ENCODE peak calls at places on chromosome 5, in seven cellular contexts. C is heart left ventricle, I is endodermal cell, Z is colonic mucosa, L is testis, Y is DND-41, V is pancreas. T is an unnamed sample. For H3K4me1, the result is how much of the 10 kb centered on the place peaks cover.

GRCh38 chr5:12330993-12331588 is 426.8 kb upstream of the CTNND2 start:
- DNase-seq in C (no peak), L (no peak), I (peak), V (no peak), Y (no peak), Z (no peak), T (no peak)

GRCh38 chr5:60141119-60141518 is 247.6 kb upstream of the PDE4D start:
- DNase-seq in L (no peak), I (no peak), Z (no peak), Y (no peak), C (no peak), V (no peak), T (no peak)

GRCh38 chr5:159610966-159611579 is 280.8 kb upstream of the IL12B start:
- DNase-seq in Y (no peak), I (no peak), V (no peak), L (no peak), Z (no peak), C (no peak), T (no peak)

GRCh38 chr5:111999286-111999685 is 242.3 kb upstream of the NREP start:
- DNase-seq in Z (no peak), L (no peak), V (no peak), C (no peak), I (no peak), Y (no peak), T (no peak)

GRCh38 chr5:38426493-38426892 is 130.0 kb downstream of the LIFR start:
- DNase-seq in I (no peak), Z (no peak), C (no peak), Y (no peak), L (no peak), V (no peak), T (no peak)

GRCh38 chr5:38330207-38330606 is 71.8 kb downstream of the EGFLAM start:
- DNase-seq in L (no peak), Z (no peak), Y (no peak), C (no peak), I (peak), V (no peak), T (no peak)

GRCh38 chr5:52725065-52725746 is 62.5 kb upstream of the ITGA1 start:
- DNase-seq in I (no peak), Z (peak), C (no peak), V (no peak), L (no peak), Y (peak), T (no peak)

GRCh38 chr5:176639981-176640380 is 7.3 kb upstream of the TSPAN17 start:
- DNase-seq in Z (no peak), I (no peak), L (no peak), V (no peak), Y (no peak), C (peak), T (no peak)

GRCh38 chr5:114434396-114435219 is 72.7 kb downstream of the KCNN2 start:
- DNase-seq in Y (no peak), Z (no peak), I (no peak), L (no peak), C (no peak), V (no peak), T (no peak)

GRCh38 chr5:124661317-124662141 is 84.9 kb downstream of the ZNF608 start:
- DNase-seq in Y (no peak), C (no peak), Z (peak), L (peak), V (peak), I (peak), T (no peak)

GRCh38 chr5:39399135-39400036 is 25.4 kb downstream of the DAB2 start:
- DNase-seq in C (no peak), I (no peak), L (no peak), Z (no peak), Y (no peak), V (no peak), T (peak)

GRCh38 chr5:127029513-127030258 is 672 bp downstream of the MARCHF3 start:
- DNase-seq in Y (no peak), I (peak), Z (peak), V (peak), L (peak), C (peak), T (peak)

GRCh38 chr5:139131062-139131856 is 66.9 kb downstream of the SIL1 start:
- DNase-seq in Z (no peak), Y (no peak), V (peak), C (peak), I (peak), L (peak), T (peak)

GRCh38 chr5:145510324-145510723 is 324.8 kb downstream of the PRELID2 start:
- DNase-seq in Y (no peak), I (no peak), V (peak), L (no peak), C (no peak), Z (no peak), T (no peak)

GRCh38 chr5:108028411-108028810 is 353.5 kb downstream of the FBXL17 start:
- DNase-seq in Z (no peak), C (no peak), L (no peak), V (no peak), I (no peak), Y (no peak), T (no peak)

GRCh38 chr5:55897206-55897894 is 46.2 kb downstream of the IL31RA start:
- DNase-seq in L (no peak), I (no peak), V (no peak), C (no peak), Z (no peak), Y (no peak), T (no peak)

GRCh38 chr5:151661968-151662732 is 24.6 kb downstream of the SPARC start:
- DNase-seq in Z (no peak), I (no peak), L (no peak), V (no peak), C (no peak), Y (no peak), T (no peak)

GRCh38 chr5:175162036-175162435 is 281.9 kb downstream of the DRD1 start:
- DNase-seq in C (no peak), V (no peak), L (no peak), Y (no peak), I (no peak), Z (no peak), T (no peak)

GRCh38 chr5:157473383-157474370 is 13.7 kb downstream of the NIPAL4 start:
- DNase-seq in L (no peak), C (no peak), V (no peak), Y (no peak), I (no peak), Z (no peak), T (no peak)

GRCh38 chr5:97162045-97162444 is 19.6 kb upstream of the LIX1 start:
- DNase-seq in Z (peak), Y (peak), L (peak), V (peak), I (peak), C (no peak), T (peak)

GRCh38 chr5:168002116-168002515 is 289.3 kb upstream of the WWC1 start:
- DNase-seq in L (no peak), I (no peak), Y (no peak), V (no peak), Z (no peak), C (no peak), T (no peak)

GRCh38 chr5:169548315-169548714 is 35.3 kb upstream of the SPDL1 start:
- DNase-seq in Y (no peak), I (no peak), L (no peak), V (no peak), C (no peak), Z (no peak), T (no peak)

GRCh38 chr5:1917830-1918487 is 35.2 kb upstream of the IRX4 start:
- DNase-seq in C (no peak), V (no peak), Y (no peak), Z (no peak), I (no peak), L (no peak), T (no peak)

GRCh38 chr5:54425258-54425657 is 30.2 kb upstream of the HSPB3 start:
- DNase-seq in V (no peak), I (no peak), L (no peak), Y (no peak), C (no peak), Z (no peak), T (no peak)

GRCh38 chr5:83357621-83358231 is 113.8 kb upstream of the VCAN start:
- DNase-seq in C (no peak), V (no peak), Y (no peak), L (no peak), Z (no peak), I (no peak), T (no peak)

GRCh38 chr5:78837836-78838235 is 147.3 kb downstream of the ARSB start:
- DNase-seq in C (no peak), I (no peak), Z (no peak), L (no peak), Y (no peak), V (no peak), T (no peak)

GRCh38 chr5:6269925-6270324 is 108.4 kb downstream of the MED10 start:
- DNase-seq in C (no peak), I (no peak), L (no peak), Y (no peak), Z (no peak), V (no peak), T (no peak)

GRCh38 chr5:10632110-10632903 is 68.4 kb downstream of the ANKRD33B start:
- DNase-seq in Y (no peak), Z (no peak), V (no peak), C (no peak), L (no peak), I (no peak), T (no peak)

GRCh38 chr5:126354857-126355731 is 68.1 kb upstream of the GRAMD2B start:
- DNase-seq in Z (no peak), L (no peak), V (no peak), I (no peak), C (no peak), Y (peak), T (no peak)

GRCh38 chr5:54567996-54568395 is 50.4 kb downstream of the SNX18 start:
- DNase-seq in I (no peak), V (no peak), C (no peak), Y (no peak), Z (no peak), L (no peak), T (no peak)

GRCh38 chr5:132428147-132428482 is 58.6 kb downstream of the SLC22A5 start:
- DNase-seq in L (no peak), Y (no peak), V (no peak), I (no peak), C (no peak), Z (no peak), T (no peak)

GRCh38 chr5:116389601-116390000 is 185.0 kb downstream of the SEMA6A start:
- DNase-seq in C (no peak), I (no peak), Z (no peak), L (no peak), V (no peak), Y (no peak), T (no peak)

GRCh38 chr5:61333351-61334223 is 1.5 kb downstream of the ZSWIM6 start:
- DNase-seq in V (peak), I (no peak), Z (no peak), L (peak), C (peak), Y (no peak), T (no peak)

GRCh38 chr5:139105621-139106071 is 92.5 kb downstream of the SIL1 start:
- DNase-seq in L (no peak), I (no peak), Z (no peak), C (no peak), V (no peak), Y (no peak), T (no peak)

GRCh38 chr5:52748590-52748989 is 39.1 kb upstream of the ITGA1 start:
- DNase-seq in I (no peak), C (no peak), Y (no peak), Z (no peak), L (no peak), V (no peak), T (no peak)

GRCh38 chr5:177478711-177479646 is 5.5 kb upstream of the DBN1 start:
- DNase-seq in L (peak), V (peak), Y (no peak), I (peak), C (peak), Z (peak), T (no peak)

GRCh38 chr5:91983869-91984268 is 600.8 kb upstream of the ARRDC3 start:
- DNase-seq in Y (no peak), C (no peak), V (no peak), Z (no peak), L (no peak), I (no peak), T (no peak)

DNA sequence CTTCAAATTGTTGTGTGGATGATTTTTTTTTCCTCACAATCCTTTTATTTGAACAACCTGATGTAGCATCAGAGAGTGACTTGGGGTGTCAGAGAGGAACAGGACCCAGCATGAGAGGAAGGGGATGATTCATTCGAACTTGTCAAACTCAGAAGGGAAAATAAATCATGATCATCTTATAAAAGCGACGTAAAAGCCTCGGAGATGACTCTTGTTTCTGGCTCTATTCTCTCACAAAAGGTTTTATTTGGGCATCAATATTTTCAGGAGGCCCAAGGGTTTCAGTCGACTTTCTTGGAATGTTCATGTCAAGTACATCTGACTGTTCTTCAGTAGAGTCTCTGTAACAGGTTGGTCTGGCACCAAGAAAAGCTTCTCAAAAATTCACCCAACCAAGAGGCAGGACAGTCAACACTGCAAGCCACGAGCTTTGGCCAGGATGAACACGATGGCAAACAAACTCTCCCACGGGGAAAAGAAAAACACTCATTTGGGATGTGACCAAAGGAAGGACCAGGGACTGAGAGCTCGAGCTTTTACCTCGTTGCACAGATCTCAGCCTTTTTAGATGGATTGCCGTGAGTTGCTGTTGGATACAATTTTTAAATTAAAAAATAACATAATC is 55.1 kb downstream of the ANKH start:
- DNase-seq in L (no peak), Y (no peak), Z (no peak), C (no peak), I (no peak), V (no peak), T (no peak)
- H3K4me1 ChIP-seq in L (under half), Y (under half), Z (under half), C (under half), I (under half), V (under half), T (under half)

GRCh38 chr5:133904641-133905040 is 63.8 kb downstream of the C5orf15 start:
- DNase-seq in L (no peak), I (no peak), Y (no peak), Z (no peak), C (no peak), V (no peak), T (no peak)

GRCh38 chr5:133907075-133907474 is 61.4 kb downstream of the C5orf15 start:
- DNase-seq in Z (no peak), C (peak), L (no peak), Y (no peak), V (peak), I (no peak), T (no peak)

GRCh38 chr5:133902521-133903118 is 65.8 kb downstream of the C5orf15 start:
- DNase-seq in I (no peak), Z (no peak), Y (no peak), V (no peak), L (no peak), C (no peak), T (no peak)

GRCh38 chr5:133906303-133906702 is 62.1 kb downstream of the C5orf15 start:
- DNase-seq in L (no peak), V (no peak), I (peak), C (no peak), Z (no peak), Y (no peak), T (no peak)

GRCh38 chr5:133905494-133905893 is 62.9 kb downstream of the C5orf15 start:
- DNase-seq in C (no peak), Y (no peak), Z (no peak), V (no peak), L (no peak), I (no peak), T (no peak)
- H3K4me1 ChIP-seq in C (under half), Y (under half), Z (under half), V (under half), L (under half), I (under half), T (under half)

GRCh38 chr5:150301170-150301505 is 1.6 kb downstream of the ARSI start:
- DNase-seq in C (no peak), Z (no peak), I (no peak), L (no peak), Y (no peak), V (no peak), T (no peak)
- H3K4me1 ChIP-seq in C (under half), Z (under half), I (under half), L (under half), Y (under half), V (under half), T (under half)

GRCh38 chr5:135450328-135450727 is 1.8 kb downstream of the TIFAB start:
- DNase-seq in C (no peak), I (peak), Y (no peak), V (no peak), Z (no peak), L (no peak), T (no peak)

GRCh38 chr5:135451581-135452360 is at the start of gene TIFAB:
- DNase-seq in I (peak), Y (no peak), C (no peak), Z (no peak), L (no peak), V (no peak), T (no peak)

GRCh38 chr5:135450957-135451356 is 1.2 kb downstream of the TIFAB start:
- DNase-seq in I (no peak), C (no peak), L (no peak), Z (no peak), V (no peak), Y (no peak), T (no peak)

GRCh38 chr5:135453613-135454012 is 1.5 kb upstream of the TIFAB start:
- DNase-seq in L (no peak), Y (no peak), V (no peak), C (no peak), I (no peak), Z (no peak), T (no peak)

GRCh38 chr5:135452366-135453030 is 347 bp upstream of the TIFAB start:
- DNase-seq in Y (no peak), Z (no peak), L (no peak), I (peak), C (no peak), V (no peak), T (no peak)
- H3K4me1 ChIP-seq in Y (under half), Z (under half), L (under half), I (under half), C (under half), V (under half), T (under half)

DNA sequence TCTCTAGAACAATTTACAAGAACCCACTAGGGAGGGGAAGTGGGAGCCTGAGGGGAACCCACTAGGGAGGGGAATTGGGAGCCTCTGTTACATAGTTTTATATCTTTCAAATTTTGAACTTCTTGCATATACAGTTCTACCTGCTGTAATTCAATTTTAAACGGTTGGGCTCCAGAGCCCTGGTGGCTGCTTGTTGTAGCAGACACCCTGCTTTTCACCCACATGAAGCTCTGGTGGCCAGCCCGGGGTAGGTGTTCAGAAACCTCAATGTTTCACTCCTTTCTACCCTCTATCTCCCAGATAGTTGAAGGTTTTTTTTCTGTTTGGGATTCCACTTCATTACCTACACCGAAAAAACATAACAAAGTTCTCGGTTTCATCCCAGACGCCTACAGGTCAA is 124.4 kb downstream of the TMEM174 start:
- DNase-seq in Z (no peak), Y (no peak), L (no peak), I (no peak), C (no peak), V (no peak), T (no peak)
- H3K4me1 ChIP-seq in Z (under half), Y (under half), L (under half), I (under half), C (under half), V (under half), T (under half)

DNA sequence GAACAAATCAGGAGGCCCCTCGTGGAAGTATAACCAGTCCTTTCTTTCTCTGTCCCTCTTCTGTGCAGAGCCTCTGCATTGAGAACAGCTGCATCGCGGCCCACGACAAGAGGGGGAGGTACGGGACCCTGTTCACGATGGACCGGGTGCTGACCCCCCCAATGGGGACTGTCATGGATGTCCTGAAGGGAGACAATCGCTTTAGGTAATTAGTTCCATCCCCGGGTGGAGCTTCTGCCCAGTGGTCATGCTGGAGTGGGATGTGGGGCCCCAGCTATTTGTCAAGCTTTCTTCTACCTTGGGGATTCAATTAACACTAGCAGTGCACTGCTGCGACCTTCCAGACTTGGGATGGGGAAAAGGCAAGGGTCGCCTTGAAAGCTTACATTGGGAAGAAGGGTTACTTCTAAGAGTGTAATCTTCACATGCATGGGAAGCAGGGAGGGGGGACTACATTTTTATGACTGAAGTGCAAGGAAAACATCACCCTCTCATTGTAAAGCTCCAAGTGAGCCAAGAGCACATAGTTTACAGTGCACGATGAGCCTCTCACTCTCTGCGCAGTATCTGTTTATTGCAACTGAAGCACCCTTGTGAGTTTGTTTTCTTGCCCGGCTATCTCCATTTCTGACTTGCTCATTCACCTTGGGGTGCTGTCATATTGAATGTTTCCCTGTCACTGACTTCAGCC is 27.0 kb downstream of the TGFBI start:
- DNase-seq in L (no peak), C (no peak), Y (no peak), V (no peak), I (no peak), Z (no peak), T (no peak)
- H3K4me1 ChIP-seq in L (under half), C (half or more), Y (under half), V (under half), I (under half), Z (under half), T (under half)